ENCODE peak calls at places on chromosomes 12 and 14, in nine cellular contexts. Y is NCI-H510A treated with DMSO at 0.1 percent for 48 hours; M is effector CD4-positive, alpha-beta T cell; A is tibial nerve; U is activated effector memory CD4-positive, alpha-beta T cell treated with Interleukin-2 at 50 U/mL for 16 hours; I is SW480; P is activated CD4-positive, alpha-beta T cell treated with anti-CD3 and anti-CD28 coated beads, Interleukin-2, amount 10 ng/mL, durations not matched to agents 24 days and 14 days; T is stromal cell of bone marrow; L is iPS-NIHi11. Z is an unnamed sample.

GRCh38 chr14:103679351-103679750 is 35.9 kb downstream of the XRCC3 start:
- DNase-seq in I (peak), L (peak), T (no peak), Y (peak), M (no peak), P (peak), U (no peak), A (no peak), Z (peak)

GRCh38 chr12:5085896-5086295 is 42.2 kb downstream of the KCNA5 start:
- DNase-seq in Y (no peak), T (peak), U (no peak), A (no peak), M (no peak), P (no peak), L (no peak), I (peak), Z (peak)

GRCh38 chr14:100589071-100589759 is 2.0 kb upstream of the BEGAIN start:
- DNase-seq in A (no peak), I (no peak), T (no peak), P (no peak), L (no peak), Y (no peak), M (no peak), U (no peak), Z (no peak)

GRCh38 chr12:57732726-57733593 is 5.6 kb downstream of the AGAP2 start:
- DNase-seq in U (no peak), A (no peak), P (no peak), I (no peak), Y (no peak), T (no peak), M (no peak), L (no peak), Z (no peak)

GRCh38 chr12:57896437-57897201 is 44.7 kb upstream of the ATP23 start:
- DNase-seq in M (no peak), A (peak), Y (peak), L (peak), T (peak), U (no peak), I (peak), P (peak), Z (peak)

GRCh38 chr14:104442107-104442551 is 137.4 kb upstream of the C14orf180 start:
- DNase-seq in U (no peak), P (no peak), L (no peak), A (no peak), M (no peak), Y (no peak), I (no peak), T (no peak), Z (no peak)

GRCh38 chr14:92895352-92895878 is 27.5 kb upstream of the CHGA start:
- DNase-seq in L (no peak), T (no peak), M (no peak), P (no peak), I (no peak), U (no peak), Y (no peak), A (no peak), Z (no peak)

GRCh38 chr12:124568431-124569374 is 1.3 kb upstream of the NCOR2 start:
- DNase-seq in U (no peak), A (peak), I (peak), Y (peak), L (peak), M (no peak), T (peak), P (peak), Z (peak)

GRCh38 chr14:104141621-104142091 is 3.3 kb downstream of the KIF26A start:
- DNase-seq in A (no peak), T (no peak), U (no peak), L (peak), P (no peak), M (no peak), I (no peak), Y (no peak), Z (no peak)

GRCh38 chr14:75156111-75156510 is 20.3 kb downstream of the TMED10 start:
- DNase-seq in Y (no peak), U (no peak), M (no peak), I (no peak), A (no peak), T (no peak), P (no peak), L (no peak), Z (no peak)